ENCODE peak calls at places on chromosomes 2 and 18, in four cellular contexts. One of them, this sample, is unnamed.

GRCh38 chr2:42562474-42563144 is 5.8 kb upstream of the MTA3 start:
- DNase-seq in sciatic nerve: no peak
- DNase-seq in stimulated activated CD8-positive, alpha-beta memory T cell treated with anti-CD3 and anti-CD28 coated beads, Interleukin-15, amount 100 ng/mL, for 24 hours: no peak
- DNase-seq in activated CD4-positive, CD25-positive, alpha-beta regulatory T cell treated with anti-CD3 and anti-CD28 coated beads, Interleukin-2, amount 50 U/mL, for 16 hours: no peak
- DNase-seq in this sample: no peak

GRCh38 chr2:14072338-14072737 is 560.2 kb upstream of the LRATD1 start:
- DNase-seq in sciatic nerve: no peak
- DNase-seq in stimulated activated CD8-positive, alpha-beta memory T cell treated with anti-CD3 and anti-CD28 coated beads, Interleukin-15, amount 100 ng/mL, for 24 hours: no peak
- DNase-seq in activated CD4-positive, CD25-positive, alpha-beta regulatory T cell treated with anti-CD3 and anti-CD28 coated beads, Interleukin-2, amount 50 U/mL, for 16 hours: no peak
- DNase-seq in this sample: no peak

GRCh38 chr2:37882036-37882435 is 43.1 kb upstream of the RMDN2 start:
- DNase-seq in sciatic nerve: no peak
- DNase-seq in stimulated activated CD8-positive, alpha-beta memory T cell treated with anti-CD3 and anti-CD28 coated beads, Interleukin-15, amount 100 ng/mL, for 24 hours: no peak
- DNase-seq in activated CD4-positive, CD25-positive, alpha-beta regulatory T cell treated with anti-CD3 and anti-CD28 coated beads, Interleukin-2, amount 50 U/mL, for 16 hours: no peak
- DNase-seq in this sample: no peak

GRCh38 chr2:31505133-31505532 is 75.6 kb downstream of the SRD5A2 start:
- DNase-seq in sciatic nerve: no peak
- DNase-seq in stimulated activated CD8-positive, alpha-beta memory T cell treated with anti-CD3 and anti-CD28 coated beads, Interleukin-15, amount 100 ng/mL, for 24 hours: no peak
- DNase-seq in activated CD4-positive, CD25-positive, alpha-beta regulatory T cell treated with anti-CD3 and anti-CD28 coated beads, Interleukin-2, amount 50 U/mL, for 16 hours: no peak
- DNase-seq in this sample: no peak

GRCh38 chr2:132416080-132416911 is at the start of gene GPR39:
- DNase-seq in sciatic nerve: peak; percentile 68
- DNase-seq in stimulated activated CD8-positive, alpha-beta memory T cell treated with anti-CD3 and anti-CD28 coated beads, Interleukin-15, amount 100 ng/mL, for 24 hours: no peak
- DNase-seq in activated CD4-positive, CD25-positive, alpha-beta regulatory T cell treated with anti-CD3 and anti-CD28 coated beads, Interleukin-2, amount 50 U/mL, for 16 hours: no peak
- DNase-seq in this sample: no peak

GRCh38 chr2:211611621-211612020 is 927.0 kb downstream of the ERBB4 start:
- DNase-seq in sciatic nerve: no peak
- DNase-seq in stimulated activated CD8-positive, alpha-beta memory T cell treated with anti-CD3 and anti-CD28 coated beads, Interleukin-15, amount 100 ng/mL, for 24 hours: no peak
- DNase-seq in activated CD4-positive, CD25-positive, alpha-beta regulatory T cell treated with anti-CD3 and anti-CD28 coated beads, Interleukin-2, amount 50 U/mL, for 16 hours: no peak
- DNase-seq in this sample: no peak

GRCh38 chr18:21741511-21742322 is 1.1 kb downstream of the MIB1 start:
- DNase-seq in sciatic nerve: peak; percentile 68
- DNase-seq in stimulated activated CD8-positive, alpha-beta memory T cell treated with anti-CD3 and anti-CD28 coated beads, Interleukin-15, amount 100 ng/mL, for 24 hours: peak; percentile 3
- DNase-seq in activated CD4-positive, CD25-positive, alpha-beta regulatory T cell treated with anti-CD3 and anti-CD28 coated beads, Interleukin-2, amount 50 U/mL, for 16 hours: no peak
- DNase-seq in this sample: peak; percentile 29

GRCh38 chr2:14136030-14136429 is 496.5 kb upstream of the LRATD1 start:
- DNase-seq in sciatic nerve: no peak
- DNase-seq in stimulated activated CD8-positive, alpha-beta memory T cell treated with anti-CD3 and anti-CD28 coated beads, Interleukin-15, amount 100 ng/mL, for 24 hours: no peak
- DNase-seq in activated CD4-positive, CD25-positive, alpha-beta regulatory T cell treated with anti-CD3 and anti-CD28 coated beads, Interleukin-2, amount 50 U/mL, for 16 hours: no peak
- DNase-seq in this sample: no peak

GRCh38 chr2:16319425-16320245 is 346.0 kb downstream of the CYRIA start:
- DNase-seq in sciatic nerve: no peak
- DNase-seq in stimulated activated CD8-positive, alpha-beta memory T cell treated with anti-CD3 and anti-CD28 coated beads, Interleukin-15, amount 100 ng/mL, for 24 hours: no peak
- DNase-seq in activated CD4-positive, CD25-positive, alpha-beta regulatory T cell treated with anti-CD3 and anti-CD28 coated beads, Interleukin-2, amount 50 U/mL, for 16 hours: no peak
- DNase-seq in this sample: no peak

GRCh38 chr2:236512902-236513433 is 56.7 kb upstream of the ACKR3 start:
- DNase-seq in sciatic nerve: peak; percentile 80
- DNase-seq in stimulated activated CD8-positive, alpha-beta memory T cell treated with anti-CD3 and anti-CD28 coated beads, Interleukin-15, amount 100 ng/mL, for 24 hours: peak; percentile 8
- DNase-seq in activated CD4-positive, CD25-positive, alpha-beta regulatory T cell treated with anti-CD3 and anti-CD28 coated beads, Interleukin-2, amount 50 U/mL, for 16 hours: peak; percentile 21
- DNase-seq in this sample: peak; percentile 76

GRCh38 chr2:190791347-190791982 is 89.2 kb upstream of the GLS start:
- DNase-seq in sciatic nerve: peak; percentile 65
- DNase-seq in stimulated activated CD8-positive, alpha-beta memory T cell treated with anti-CD3 and anti-CD28 coated beads, Interleukin-15, amount 100 ng/mL, for 24 hours: no peak
- DNase-seq in activated CD4-positive, CD25-positive, alpha-beta regulatory T cell treated with anti-CD3 and anti-CD28 coated beads, Interleukin-2, amount 50 U/mL, for 16 hours: no peak
- DNase-seq in this sample: no peak

GRCh38 chr2:102801098-102801718 is 39.4 kb downstream of the TMEM182 start:
- DNase-seq in sciatic nerve: no peak
- DNase-seq in stimulated activated CD8-positive, alpha-beta memory T cell treated with anti-CD3 and anti-CD28 coated beads, Interleukin-15, amount 100 ng/mL, for 24 hours: no peak
- DNase-seq in activated CD4-positive, CD25-positive, alpha-beta regulatory T cell treated with anti-CD3 and anti-CD28 coated beads, Interleukin-2, amount 50 U/mL, for 16 hours: no peak
- DNase-seq in this sample: no peak

GRCh38 chr2:128446049-128446811 is 127.6 kb upstream of the HS6ST1 start:
- DNase-seq in sciatic nerve: peak; percentile 22
- DNase-seq in stimulated activated CD8-positive, alpha-beta memory T cell treated with anti-CD3 and anti-CD28 coated beads, Interleukin-15, amount 100 ng/mL, for 24 hours: no peak
- DNase-seq in activated CD4-positive, CD25-positive, alpha-beta regulatory T cell treated with anti-CD3 and anti-CD28 coated beads, Interleukin-2, amount 50 U/mL, for 16 hours: no peak
- DNase-seq in this sample: no peak

GRCh38 chr2:128306081-128306930 is 12.4 kb downstream of the HS6ST1 start:
- DNase-seq in sciatic nerve: peak; percentile 85
- DNase-seq in stimulated activated CD8-positive, alpha-beta memory T cell treated with anti-CD3 and anti-CD28 coated beads, Interleukin-15, amount 100 ng/mL, for 24 hours: no peak
- DNase-seq in activated CD4-positive, CD25-positive, alpha-beta regulatory T cell treated with anti-CD3 and anti-CD28 coated beads, Interleukin-2, amount 50 U/mL, for 16 hours: no peak
- DNase-seq in this sample: no peak

GRCh38 chr2:42442774-42443173 is 51.0 kb downstream of the KCNG3 start:
- DNase-seq in sciatic nerve: no peak
- DNase-seq in stimulated activated CD8-positive, alpha-beta memory T cell treated with anti-CD3 and anti-CD28 coated beads, Interleukin-15, amount 100 ng/mL, for 24 hours: no peak
- DNase-seq in activated CD4-positive, CD25-positive, alpha-beta regulatory T cell treated with anti-CD3 and anti-CD28 coated beads, Interleukin-2, amount 50 U/mL, for 16 hours: no peak
- DNase-seq in this sample: no peak

This sample was measured in GDM1.